ENCODE peak calls at places on chromosomes 5 and 9, in five cellular contexts. W, B, E, J and T are unnamed samples.
A peak's percentile ranks its signal among the peaks of the same experiment; 100 is the strongest.

GRCh38 chr5:6674421-6674820 is 38.8 kb upstream of the TENT4A start:
- DNase-seq in W (no peak), B (no peak), E (no peak), J (no peak), T (no peak)

GRCh38 chr9:107504585-107505455 is 15.3 kb upstream of the KLF4 start:
- DNase-seq in W (no peak), B (no peak), E (peak; percentile 81), J (peak; percentile 64), T (peak; percentile 54)

GRCh38 chr5:149693482-149693881 is 36.6 kb upstream of the PPARGC1B start:
- DNase-seq in W (no peak), B (no peak), E (no peak), J (no peak), T (no peak)

GRCh38 chr5:38265546-38266179 is 7.3 kb downstream of the EGFLAM start:
- DNase-seq in W (no peak), B (peak; percentile 78), E (peak; percentile 44), J (peak; percentile 31), T (peak; percentile 3)

GRCh38 chr9:133133680-133134418 is 12.8 kb upstream of the RALGDS start:
- DNase-seq in W (peak; percentile 75), B (peak; percentile 35), E (peak; percentile 99), J (peak; percentile 91), T (peak; percentile 69)

GRCh38 chr5:67648201-67648671 is 451.6 kb upstream of the CD180 start:
- DNase-seq in W (no peak), B (no peak), E (no peak), J (no peak), T (peak; percentile 12)

GRCh38 chr5:59275537-59276276 is 617.8 kb downstream of the PDE4D start:
- DNase-seq in W (no peak), B (no peak), E (no peak), J (peak; percentile 82), T (no peak)

GRCh38 chr5:172732201-172732865 is 38.7 kb downstream of the DUSP1 start:
- DNase-seq in W (no peak), B (no peak), E (no peak), J (no peak), T (no peak)

GRCh38 chr5:141223112-141223783 is at the start of gene PCDHB14:
- DNase-seq in W (no peak), B (no peak), E (no peak), J (no peak), T (no peak)

GRCh38 chr5:33649801-33650482 is 209.2 kb downstream of the TARS1 start:
- DNase-seq in W (no peak), B (no peak), E (no peak), J (peak; percentile 95), T (peak; percentile 52)

GRCh38 chr5:132215329-132215728 is 12.3 kb downstream of the P4HA2 start:
- DNase-seq in W (no peak), B (no peak), E (no peak), J (peak; percentile 80), T (peak; percentile 63)

GRCh38 chr5:112848116-112848811 is 12.8 kb upstream of the SRP19 start:
- DNase-seq in W (no peak), B (no peak), E (peak; percentile 15), J (peak; percentile 69), T (peak; percentile 42)

GRCh38 chr9:36074870-36075532 is 38.3 kb downstream of the RECK start:
- DNase-seq in W (no peak), B (no peak), E (no peak), J (peak; percentile 93), T (peak; percentile 70)

GRCh38 chr5:103620851-103621547 is 58.4 kb upstream of the NUDT12 start:
- DNase-seq in W (no peak), B (no peak), E (no peak), J (no peak), T (peak; percentile 13)

GRCh38 chr9:68462004-68462775 is 78.5 kb downstream of the TMEM252 start:
- DNase-seq in W (no peak), B (no peak), E (no peak), J (no peak), T (no peak)

GRCh38 chr5:65108786-65109743 is 340.3 kb downstream of the CWC27 start:
- DNase-seq in W (no peak), B (no peak), E (no peak), J (no peak), T (no peak)

GRCh38 chr9:96499257-96499656 is 49.3 kb downstream of the HABP4 start:
- DNase-seq in W (no peak), B (no peak), E (no peak), J (no peak), T (no peak)

GRCh38 chr9:124033348-124033747 is 21.8 kb downstream of the LHX2 start:
- DNase-seq in W (no peak), B (no peak), E (no peak), J (no peak), T (no peak)

GRCh38 chr5:39578887-39579497 is 154.2 kb upstream of the DAB2 start:
- DNase-seq in W (no peak), B (no peak), E (no peak), J (no peak), T (no peak)

GRCh38 chr5:83096660-83097334 is 19.4 kb downstream of the XRCC4 start:
- DNase-seq in W (no peak), B (no peak), E (no peak), J (peak; percentile 53), T (no peak)

GRCh38 chr5:119218830-119219782 is 136.7 kb upstream of the TNFAIP8 start:
- DNase-seq in W (no peak), B (no peak), E (no peak), J (no peak), T (no peak)

GRCh38 chr9:27836661-27837401 is 263.6 kb upstream of the C9orf72 start:
- DNase-seq in W (no peak), B (no peak), E (no peak), J (no peak), T (no peak)

GRCh38 chr9:123174887-123175518 is 93.4 kb downstream of the STRBP start:
- DNase-seq in W (no peak), B (no peak), E (no peak), J (no peak), T (no peak)

GRCh38 chr5:106258591-106259125 is 1412.1 kb downstream of the EFNA5 start:
- DNase-seq in W (no peak), B (no peak), E (no peak), J (no peak), T (no peak)

GRCh38 chr5:7856855-7857254 is 5.9 kb upstream of the CFAP90 start:
- DNase-seq in W (no peak), B (no peak), E (peak; percentile 27), J (no peak), T (no peak)

GRCh38 chr5:139061274-139061673 is 136.9 kb downstream of the SIL1 start:
- DNase-seq in W (no peak), B (no peak), E (no peak), J (peak; percentile 31), T (peak; percentile 48)

GRCh38 chr5:177434437-177434836 is 8.0 kb downstream of the GRK6 start:
- DNase-seq in W (no peak), B (no peak), E (no peak), J (no peak), T (no peak)

GRCh38 chr9:118553465-118553864 is 815.8 kb downstream of the BRINP1 start:
- DNase-seq in W (no peak), B (no peak), E (no peak), J (no peak), T (no peak)

GRCh38 chr9:114413909-114414308 is 26.1 kb upstream of the AKNA start:
- DNase-seq in W (no peak), B (no peak), E (no peak), J (peak; percentile 16), T (no peak)

GRCh38 chr5:6373081-6373846 is 5.1 kb downstream of the MED10 start:
- DNase-seq in W (no peak), B (no peak), E (no peak), J (no peak), T (no peak)

GRCh38 chr5:146860213-146860891 is 18.2 kb downstream of the PPP2R2B start:
- DNase-seq in W (no peak), B (no peak), E (no peak), J (no peak), T (peak; percentile 80)

GRCh38 chr9:129989740-129990139 is 53.2 kb downstream of the FNBP1 start:
- DNase-seq in W (no peak), B (no peak), E (no peak), J (no peak), T (no peak)

GRCh38 chr5:115295775-115296129 is 702 bp downstream of the CCDC112 start:
- DNase-seq in W (no peak), B (no peak), E (no peak), J (no peak), T (no peak)

GRCh38 chr9:84297162-84297821 is 43.3 kb downstream of the SLC28A3 start:
- DNase-seq in W (no peak), B (no peak), E (no peak), J (no peak), T (no peak)

GRCh38 chr5:156414381-156414780 is 87.4 kb downstream of the SGCD start:
- DNase-seq in W (no peak), B (no peak), E (no peak), J (no peak), T (no peak)

GRCh38 chr5:154478224-154478565 is at the start of gene HAND1:
- DNase-seq in W (no peak), B (no peak), E (no peak), J (no peak), T (no peak)

GRCh38 chr9:120186276-120186675 is 393.7 kb downstream of the CDK5RAP2 start:
- DNase-seq in W (no peak), B (no peak), E (no peak), J (no peak), T (no peak)

GRCh38 chr5:169226904-169227303 is 74.0 kb downstream of the SLIT3 start:
- DNase-seq in W (no peak), B (no peak), E (no peak), J (no peak), T (no peak)

GRCh38 chr9:123716339-123716738 is 213.6 kb downstream of the DENND1A start:
- DNase-seq in W (no peak), B (no peak), E (no peak), J (no peak), T (no peak)

GRCh38 chr9:114791736-114792135 is 14.1 kb downstream of the TNFSF15 start:
- DNase-seq in W (no peak), B (no peak), E (no peak), J (no peak), T (no peak)